ENCODE peak calls at places on chromosomes 4 and X, in eight cellular contexts. One of them, this sample, is unnamed.

GRCh38 chrX:121832446-121832845 is 785.0 kb downstream of the GLUD2 start:
- DNase-seq in hypothalamus: no peak
- DNase-seq in GM06990: no peak
- DNase-seq in nephron progenitor cell: no peak
- DNase-seq in anterior cingulate cortex: no peak
- DNase-seq in stimulated activated CD8-positive, alpha-beta memory T cell treated with anti-CD3 and anti-CD28 coated beads, Interleukin-4, amount 100 ng/mL, for 4 hours: no peak
- DNase-seq in left cardiac atrium: no peak
- DNase-seq in HEK293T: no peak
- DNase-seq in this sample: no peak

GRCh38 chrX:4035874-4036273 is 322.4 kb upstream of the PRKX start:
- DNase-seq in hypothalamus: no peak
- DNase-seq in GM06990: no peak
- DNase-seq in nephron progenitor cell: no peak
- DNase-seq in anterior cingulate cortex: no peak
- DNase-seq in stimulated activated CD8-positive, alpha-beta memory T cell treated with anti-CD3 and anti-CD28 coated beads, Interleukin-4, amount 100 ng/mL, for 4 hours: no peak
- DNase-seq in left cardiac atrium: no peak
- DNase-seq in HEK293T: no peak
- DNase-seq in this sample: no peak

GRCh38 chrX:19709812-19710518 is 177.4 kb downstream of the SH3KBP1 start:
- DNase-seq in hypothalamus: no peak
- DNase-seq in GM06990: no peak
- DNase-seq in nephron progenitor cell: no peak
- DNase-seq in anterior cingulate cortex: no peak
- DNase-seq in stimulated activated CD8-positive, alpha-beta memory T cell treated with anti-CD3 and anti-CD28 coated beads, Interleukin-4, amount 100 ng/mL, for 4 hours: no peak
- DNase-seq in left cardiac atrium: no peak
- DNase-seq in HEK293T: no peak
- DNase-seq in this sample: no peak

GRCh38 chr4:139522457-139522856 is 33.6 kb downstream of the SETD7 start:
- DNase-seq in hypothalamus: no peak
- DNase-seq in GM06990: no peak
- DNase-seq in nephron progenitor cell: no peak
- DNase-seq in anterior cingulate cortex: no peak
- DNase-seq in stimulated activated CD8-positive, alpha-beta memory T cell treated with anti-CD3 and anti-CD28 coated beads, Interleukin-4, amount 100 ng/mL, for 4 hours: no peak
- DNase-seq in left cardiac atrium: no peak
- DNase-seq in HEK293T: no peak
- DNase-seq in this sample: no peak

GRCh38 chrX:10904220-10904619 is 206.9 kb upstream of the HCCS start:
- DNase-seq in hypothalamus: no peak
- DNase-seq in GM06990: no peak
- DNase-seq in nephron progenitor cell: no peak
- DNase-seq in anterior cingulate cortex: no peak
- DNase-seq in stimulated activated CD8-positive, alpha-beta memory T cell treated with anti-CD3 and anti-CD28 coated beads, Interleukin-4, amount 100 ng/mL, for 4 hours: no peak
- DNase-seq in left cardiac atrium: no peak
- DNase-seq in HEK293T: no peak
- DNase-seq in this sample: no peak

GRCh38 chr4:113899260-113900177 is 79.9 kb downstream of the ARSJ start:
- DNase-seq in hypothalamus: no peak
- DNase-seq in GM06990: peak
- DNase-seq in nephron progenitor cell: no peak
- DNase-seq in anterior cingulate cortex: no peak
- DNase-seq in stimulated activated CD8-positive, alpha-beta memory T cell treated with anti-CD3 and anti-CD28 coated beads, Interleukin-4, amount 100 ng/mL, for 4 hours: no peak
- DNase-seq in left cardiac atrium: no peak
- DNase-seq in HEK293T: no peak
- DNase-seq in this sample: no peak

GRCh38 chr4:146333187-146333894 is 119.0 kb downstream of the REELD1 start:
- DNase-seq in hypothalamus: no peak
- DNase-seq in GM06990: peak
- DNase-seq in nephron progenitor cell: no peak
- DNase-seq in anterior cingulate cortex: no peak
- DNase-seq in stimulated activated CD8-positive, alpha-beta memory T cell treated with anti-CD3 and anti-CD28 coated beads, Interleukin-4, amount 100 ng/mL, for 4 hours: no peak
- DNase-seq in left cardiac atrium: no peak
- DNase-seq in HEK293T: no peak
- DNase-seq in this sample: no peak

GRCh38 chrX:42290608-42291007 is 367.3 kb upstream of the CASK start:
- DNase-seq in hypothalamus: no peak
- DNase-seq in GM06990: no peak
- DNase-seq in nephron progenitor cell: no peak
- DNase-seq in anterior cingulate cortex: no peak
- DNase-seq in stimulated activated CD8-positive, alpha-beta memory T cell treated with anti-CD3 and anti-CD28 coated beads, Interleukin-4, amount 100 ng/mL, for 4 hours: no peak
- DNase-seq in left cardiac atrium: no peak
- DNase-seq in HEK293T: peak
- DNase-seq in this sample: peak

GRCh38 chr4:124686279-124686678 is 26.3 kb downstream of the ANKRD50 start:
- DNase-seq in hypothalamus: no peak
- DNase-seq in GM06990: no peak
- DNase-seq in nephron progenitor cell: no peak
- DNase-seq in anterior cingulate cortex: no peak
- DNase-seq in stimulated activated CD8-positive, alpha-beta memory T cell treated with anti-CD3 and anti-CD28 coated beads, Interleukin-4, amount 100 ng/mL, for 4 hours: no peak
- DNase-seq in left cardiac atrium: no peak
- DNase-seq in HEK293T: no peak
- DNase-seq in this sample: no peak

GRCh38 chr4:82809614-82810013 is 11.0 kb upstream of the SCD5 start:
- DNase-seq in hypothalamus: no peak
- DNase-seq in GM06990: no peak
- DNase-seq in nephron progenitor cell: no peak
- DNase-seq in anterior cingulate cortex: no peak
- DNase-seq in stimulated activated CD8-positive, alpha-beta memory T cell treated with anti-CD3 and anti-CD28 coated beads, Interleukin-4, amount 100 ng/mL, for 4 hours: no peak
- DNase-seq in left cardiac atrium: no peak
- DNase-seq in HEK293T: no peak
- DNase-seq in this sample: no peak

GRCh38 chrX:118164138-118164537 is 47.5 kb upstream of the KLHL13 start:
- DNase-seq in hypothalamus: no peak
- DNase-seq in GM06990: no peak
- DNase-seq in nephron progenitor cell: no peak
- DNase-seq in anterior cingulate cortex: no peak
- DNase-seq in stimulated activated CD8-positive, alpha-beta memory T cell treated with anti-CD3 and anti-CD28 coated beads, Interleukin-4, amount 100 ng/mL, for 4 hours: no peak
- DNase-seq in left cardiac atrium: no peak
- DNase-seq in HEK293T: no peak
- DNase-seq in this sample: no peak

GRCh38 chrX:43166874-43167273 is 388.9 kb upstream of the PPP1R2C start:
- DNase-seq in hypothalamus: no peak
- DNase-seq in GM06990: no peak
- DNase-seq in nephron progenitor cell: no peak
- DNase-seq in anterior cingulate cortex: no peak
- DNase-seq in stimulated activated CD8-positive, alpha-beta memory T cell treated with anti-CD3 and anti-CD28 coated beads, Interleukin-4, amount 100 ng/mL, for 4 hours: no peak
- DNase-seq in left cardiac atrium: no peak
- DNase-seq in HEK293T: no peak
- DNase-seq in this sample: no peak

GRCh38 chr4:122104184-122104583 is 47.9 kb upstream of the BLTP1 start:
- DNase-seq in hypothalamus: no peak
- DNase-seq in GM06990: no peak
- DNase-seq in nephron progenitor cell: no peak
- DNase-seq in anterior cingulate cortex: no peak
- DNase-seq in stimulated activated CD8-positive, alpha-beta memory T cell treated with anti-CD3 and anti-CD28 coated beads, Interleukin-4, amount 100 ng/mL, for 4 hours: no peak
- DNase-seq in left cardiac atrium: no peak
- DNase-seq in HEK293T: no peak
- DNase-seq in this sample: no peak